ENCODE peak calls at places on chromosomes 1 and 21, in eight cellular contexts. C is cardiac fibroblast; G is AG04449; U is heart right ventricle; F is NCI-H1092 treated with DMSO at 0.1 percent for 48 hours; R is GM23248; W is iPS-NIHi11; A is activated CD8-positive, alpha-beta memory T cell treated with anti-CD3 and anti-CD28 coated beads for 24 hours. X is an unnamed sample.

GRCh38 chr1:156260896-156261295 is 13.0 kb upstream of the PAQR6 start:
- DNase-seq in C (no peak), G (no peak), U (no peak), F (no peak), R (no peak), W (no peak), A (no peak), X (no peak)

GRCh38 chr21:17679002-17679600 is 66.4 kb upstream of the BTG3 start:
- DNase-seq in C (peak; percentile 79), G (peak; percentile 19), U (no peak), F (peak; percentile 81), R (peak; percentile 79), W (peak; percentile 61), A (no peak), X (peak; percentile 37)

GRCh38 chr1:12460911-12461621 is 156.9 kb downstream of the DHRS3 start:
- DNase-seq in C (no peak), G (no peak), U (peak; percentile 62), F (peak; percentile 79), R (no peak), W (no peak), A (no peak), X (peak; percentile 41)

GRCh38 chr1:43331688-43332087 is 5.9 kb upstream of the MPL start:
- DNase-seq in C (no peak), G (no peak), U (no peak), F (no peak), R (no peak), W (no peak), A (no peak), X (no peak)

GRCh38 chr1:30735124-30735523 is 11.7 kb upstream of the MATN1 start:
- DNase-seq in C (no peak), G (no peak), U (no peak), F (peak; percentile 13), R (no peak), W (no peak), A (no peak), X (no peak)

GRCh38 chr21:28826569-28826968 is 166.1 kb downstream of the LTN1 start:
- DNase-seq in C (no peak), G (no peak), U (no peak), F (no peak), R (no peak), W (no peak), A (no peak), X (no peak)

GRCh38 chr1:151790940-151791651 is 796 bp upstream of the TDRKH start:
- DNase-seq in C (peak; percentile 13), G (no peak), U (no peak), F (peak; percentile 43), R (peak; percentile 43), W (peak; percentile 34), A (peak; percentile 59), X (no peak)

GRCh38 chr1:151568626-151569088 is 28.5 kb downstream of the TUFT1 start:
- DNase-seq in C (no peak), G (no peak), U (no peak), F (no peak), R (no peak), W (no peak), A (no peak), X (no peak)

GRCh38 chr1:8947127-8947691 is 1.5 kb downstream of the CA6 start:
- DNase-seq in C (peak; percentile 7), G (no peak), U (no peak), F (no peak), R (no peak), W (no peak), A (no peak), X (no peak)

GRCh38 chr1:157359309-157360020 is 192.8 kb downstream of the FCRL5 start:
- DNase-seq in C (no peak), G (no peak), U (no peak), F (peak; percentile 67), R (no peak), W (no peak), A (no peak), X (no peak)

GRCh38 chr1:27402349-27402754 is 9.9 kb downstream of the GPR3 start:
- DNase-seq in C (peak; percentile 66), G (no peak), U (peak; percentile 79), F (no peak), R (peak; percentile 86), W (peak; percentile 64), A (no peak), X (peak; percentile 39)

GRCh38 chr1:79663916-79664315 is 657.4 kb upstream of the ADGRL4 start:
- DNase-seq in C (peak; percentile 9), G (no peak), U (no peak), F (no peak), R (no peak), W (peak; percentile 4), A (no peak), X (no peak)

GRCh38 chr1:201711101-201711597 is 117.8 kb upstream of the IPO9 start:
- DNase-seq in C (no peak), G (no peak), U (no peak), F (no peak), R (peak; percentile 65), W (no peak), A (no peak), X (no peak)

GRCh38 chr1:193567937-193568336 is 381.5 kb upstream of the B3GALT2 start:
- DNase-seq in C (no peak), G (no peak), U (no peak), F (no peak), R (no peak), W (no peak), A (no peak), X (no peak)

GRCh38 chr1:151005729-151006330 is 872 bp downstream of the MINDY1 start:
- DNase-seq in C (no peak), G (no peak), U (no peak), F (no peak), R (peak; percentile 25), W (no peak), A (no peak), X (no peak)

GRCh38 chr1:78617615-78618026 is 2.6 kb upstream of the IFI44L start:
- DNase-seq in C (peak; percentile 93), G (peak; percentile 36), U (peak; percentile 80), F (peak; percentile 31), R (peak; percentile 93), W (peak; percentile 66), A (peak; percentile 75), X (peak; percentile 66)

GRCh38 chr1:154276797-154277196 is 4.4 kb downstream of the HAX1 start:
- DNase-seq in C (no peak), G (no peak), U (no peak), F (no peak), R (no peak), W (no peak), A (no peak), X (no peak)

GRCh38 chr21:44929799-44930542 is 9.3 kb upstream of the ITGB2 start:
- DNase-seq in C (no peak), G (no peak), U (no peak), F (no peak), R (no peak), W (no peak), A (no peak), X (no peak)

GRCh38 chr1:195584870-195585624 is 1023.2 kb downstream of the KCNT2 start:
- DNase-seq in C (no peak), G (no peak), U (no peak), F (no peak), R (peak; percentile 31), W (no peak), A (no peak), X (peak; percentile 18)

GRCh38 chr1:192831706-192832355 is 23.0 kb downstream of the RGS2 start:
- DNase-seq in C (peak; percentile 80), G (no peak), U (no peak), F (no peak), R (peak; percentile 47), W (no peak), A (no peak), X (peak; percentile 57)

GRCh38 chr1:151146072-151146415 is 387 bp downstream of the SEMA6C start:
- DNase-seq in C (no peak), G (no peak), U (no peak), F (no peak), R (peak; percentile 53), W (no peak), A (no peak), X (no peak)

GRCh38 chr21:40765771-40766170 is 81.2 kb downstream of the DSCAM start:
- DNase-seq in C (no peak), G (no peak), U (no peak), F (peak; percentile 84), R (no peak), W (no peak), A (no peak), X (no peak)

X was measured in Caki2.